ENCODE peak calls at places on chromosomes 13 and 19, in four cellular contexts. V is spleen, K is heart right ventricle, Y is lung. T is an unnamed sample.

GRCh38 chr19:40465025-40465780 is at the start of gene BLVRB:
- DNase-seq in V (no peak), K (no peak), Y (no peak), T (no peak)

GRCh38 chr19:32457540-32457939 is 52.0 kb downstream of the DPY19L3 start:
- DNase-seq in V (no peak), K (no peak), Y (no peak), T (no peak)

GRCh38 chr13:75769141-75769905 is 133.2 kb downstream of the LMO7 start:
- DNase-seq in V (no peak), K (no peak), Y (no peak), T (no peak)

GRCh38 chr19:22945560-22945959 is 57.4 kb downstream of the ZNF728 start:
- DNase-seq in V (no peak), K (no peak), Y (no peak), T (no peak)

GRCh38 chr13:90105881-90106496 is 1241.5 kb upstream of the MIR17HG start:
- DNase-seq in V (no peak), K (no peak), Y (no peak), T (no peak)

GRCh38 chr13:48892311-48892710 is 83.4 kb upstream of the FNDC3A start:
- DNase-seq in V (no peak), K (no peak), Y (no peak), T (peak; percentile 17)

GRCh38 chr19:45040059-45040767 is 1.4 kb downstream of the CLASRP start:
- DNase-seq in V (no peak), K (no peak), Y (no peak), T (no peak)

GRCh38 chr19:15269806-15270205 is 37.6 kb upstream of the EPHX3 start:
- DNase-seq in V (no peak), K (no peak), Y (no peak), T (no peak)

GRCh38 chr19:44720945-44721344 is 22.0 kb downstream of the CEACAM16 start:
- DNase-seq in V (no peak), K (no peak), Y (no peak), T (no peak)

GRCh38 chr13:27954406-27954851 is 14.7 kb downstream of the CDX2 start:
- DNase-seq in V (peak; percentile 75), K (no peak), Y (no peak), T (peak; percentile 49)

GRCh38 chr19:28313633-28314032 is 899.3 kb downstream of the UQCRFS1 start:
- DNase-seq in V (no peak), K (peak; percentile 52), Y (no peak), T (no peak)

GRCh38 chr19:15252398-15253018 is 20.3 kb upstream of the EPHX3 start:
- DNase-seq in V (no peak), K (no peak), Y (no peak), T (no peak)

GRCh38 chr13:77250968-77251367 is 75.9 kb downstream of the MYCBP2 start:
- DNase-seq in V (no peak), K (no peak), Y (no peak), T (no peak)

GRCh38 chr19:2149980-2150793 is 1.2 kb downstream of the AP3D1 start:
- DNase-seq in V (peak; percentile 80), K (no peak), Y (peak; percentile 48), T (no peak)

GRCh38 chr19:23392706-23393105 is 2.6 kb downstream of the ZNF91 start:
- DNase-seq in V (no peak), K (no peak), Y (no peak), T (no peak)

GRCh38 chr13:83216521-83217245 is 665.6 kb downstream of the SLITRK1 start:
- DNase-seq in V (no peak), K (no peak), Y (no peak), T (no peak)

GRCh38 chr13:108276060-108276459 is 6.5 kb downstream of the TNFSF13B start:
- DNase-seq in V (no peak), K (peak; percentile 14), Y (no peak), T (no peak)

GRCh38 chr19:35341006-35341405 is 6.7 kb upstream of the FFAR1 start:
- DNase-seq in V (peak; percentile 68), K (no peak), Y (no peak), T (peak; percentile 3)

GRCh38 chr19:47019431-47020041 is at the start of gene NPAS1:
- DNase-seq in V (no peak), K (no peak), Y (no peak), T (no peak)

GRCh38 chr13:113001251-113002140 is 32.5 kb downstream of the MCF2L start:
- DNase-seq in V (no peak), K (no peak), Y (peak; percentile 75), T (no peak)

GRCh38 chr13:39777527-39778061 is 122.1 kb downstream of the COG6 start:
- DNase-seq in V (no peak), K (no peak), Y (no peak), T (no peak)

GRCh38 chr19:55066107-55066709 is 3.3 kb upstream of the RDH13 start:
- DNase-seq in V (no peak), K (no peak), Y (no peak), T (no peak)

GRCh38 chr13:95420501-95420900 is 119.2 kb upstream of the ABCC4 start:
- DNase-seq in V (no peak), K (no peak), Y (no peak), T (no peak)

GRCh38 chr19:3184847-3185481 is 766 bp upstream of the NCLN start:
- DNase-seq in V (peak; percentile 89), K (no peak), Y (peak; percentile 79), T (no peak)

GRCh38 chr19:38592940-38593339 is 24.8 kb downstream of the MAP4K1 start:
- DNase-seq in V (no peak), K (no peak), Y (no peak), T (no peak)

GRCh38 chr19:46491975-46492682 is 3.5 kb downstream of the PNMA8B start:
- DNase-seq in V (no peak), K (no peak), Y (no peak), T (no peak)

GRCh38 chr13:24147570-24147963 is 13.0 kb upstream of the SPATA13 start:
- DNase-seq in V (no peak), K (no peak), Y (no peak), T (no peak)

GRCh38 chr13:77062097-77062496 is 35.1 kb upstream of the FBXL3 start:
- DNase-seq in V (no peak), K (no peak), Y (no peak), T (no peak)

GRCh38 chr13:20241593-20241992 is 9.5 kb upstream of the GJB6 start:
- DNase-seq in V (no peak), K (no peak), Y (no peak), T (no peak)

GRCh38 chr13:37225414-37226047 is 120.1 kb upstream of the CSNK1A1L start:
- DNase-seq in V (no peak), K (no peak), Y (no peak), T (no peak)

GRCh38 chr19:46373573-46374359 is 26.9 kb downstream of the PPP5C start:
- DNase-seq in V (no peak), K (peak; percentile 80), Y (peak; percentile 92), T (no peak)

GRCh38 chr19:14555918-14556661 is 15.8 kb downstream of the NDUFB7 start:
- DNase-seq in V (no peak), K (no peak), Y (no peak), T (no peak)

GRCh38 chr19:5436101-5436947 is 18.9 kb upstream of the ZNRF4 start:
- DNase-seq in V (no peak), K (no peak), Y (no peak), T (peak; percentile 52)

DNA sequence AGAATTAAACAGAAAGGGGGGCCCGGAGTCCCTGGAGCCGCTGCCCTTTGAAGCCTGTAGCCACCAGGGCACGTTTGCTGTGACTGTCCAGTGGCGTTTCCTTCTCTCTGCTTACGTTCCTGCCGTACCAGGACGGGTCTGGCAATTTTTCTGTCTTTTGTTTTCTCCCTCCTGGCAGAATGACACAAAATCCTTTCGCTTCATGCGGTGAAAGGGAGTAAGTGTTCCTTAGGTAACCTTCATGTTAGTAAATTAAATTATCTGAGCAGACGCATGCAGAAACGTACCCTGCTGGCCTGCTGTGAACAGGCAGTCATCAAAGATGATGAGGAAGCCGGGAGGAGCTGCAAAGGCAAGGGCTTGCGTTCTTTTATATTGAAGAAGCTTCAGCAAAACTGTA is 299.3 kb upstream of the ARGLU1 start:
- DNase-seq in V (no peak), K (peak; percentile 13), Y (no peak), T (no peak)
- TF ChIP-seq CTCF in V (no peak), K (peak; percentile 29), Y (no peak), T (no peak)

GRCh38 chr13:45278096-45278645 is 62.8 kb downstream of the TPT1 start:
- DNase-seq in V (no peak), K (no peak), Y (no peak), T (no peak)

GRCh38 chr13:45282994-45283393 is 58.0 kb downstream of the TPT1 start:
- DNase-seq in V (no peak), K (no peak), Y (no peak), T (no peak)

GRCh38 chr13:45276887-45277286 is 64.1 kb downstream of the TPT1 start:
- DNase-seq in V (no peak), K (no peak), Y (no peak), T (no peak)

DNA sequence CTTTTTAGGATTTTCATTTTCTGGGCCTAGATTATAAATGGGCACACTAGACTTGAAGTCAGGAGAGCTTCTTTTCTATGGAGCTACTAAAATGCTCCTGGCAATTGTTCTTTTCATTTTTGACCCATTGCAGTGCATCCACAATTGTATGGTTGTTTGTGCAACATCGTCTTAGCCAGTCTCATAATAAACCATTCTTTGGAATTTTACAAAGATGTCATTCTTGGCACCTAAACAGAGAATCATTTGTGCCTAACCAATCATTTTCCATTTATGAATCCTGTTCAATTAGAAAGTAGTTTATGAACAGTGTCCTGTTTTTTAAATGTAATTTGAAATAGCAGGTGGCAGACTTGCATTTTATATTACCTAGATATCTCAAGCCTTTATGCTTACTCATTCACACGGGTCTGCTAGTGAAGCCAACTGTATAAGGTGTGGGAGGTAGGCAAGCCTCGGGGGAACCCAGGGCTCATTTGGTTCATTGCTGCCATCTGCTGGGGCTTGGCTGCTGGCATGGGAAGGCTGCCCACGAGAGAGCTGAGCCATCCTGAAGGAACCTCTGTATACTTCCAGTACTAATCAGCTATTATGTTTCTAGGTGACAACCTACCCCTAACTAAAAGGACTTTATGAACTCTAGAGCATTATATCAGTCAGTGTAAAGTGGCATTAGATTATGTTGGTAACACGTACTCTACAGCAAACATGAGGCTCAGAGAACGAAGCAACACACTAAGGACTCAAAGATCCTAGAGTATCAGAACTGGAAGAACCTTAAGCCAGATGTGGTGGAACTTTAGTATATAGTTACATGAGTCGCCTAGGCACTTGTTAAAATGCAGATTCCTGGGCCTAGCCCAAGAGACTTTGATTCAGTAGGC is 60.0 kb downstream of the TPT1 start:
- DNase-seq in V (no peak), K (peak; percentile 53), Y (peak; percentile 62), T (peak; percentile 80)
- TF ChIP-seq CTCF in V (no peak), K (peak; percentile 75), Y (peak; percentile 39), T (peak; percentile 79)

GRCh38 chr13:98810746-98811145 is 58.3 kb upstream of the SLC15A1 start:
- DNase-seq in V (no peak), K (no peak), Y (no peak), T (no peak)
- TF ChIP-seq CTCF in V (no peak), K (no peak), Y (no peak), T (no peak)

GRCh38 chr19:12939292-12939606 is 840 bp downstream of the CALR start:
- DNase-seq in V (no peak), K (no peak), Y (no peak), T (peak; percentile 50)
- TF ChIP-seq CTCF in V (no peak), K (no peak), Y (no peak), T (no peak)